ENCODE peak calls at places on chromosomes 6 and 20, in four cellular contexts. M is psoas muscle; O is RWPE1; N is stimulated activated CD4-positive, alpha-beta T cell treated with anti-CD3 and anti-CD28 coated beads, Interleukin-4, amount 100 ng/mL, for 48 hours. Y is an unnamed sample.

GRCh38 chr6:44667668-44668390 is 280.3 kb downstream of the CDC5L start:
- DNase-seq in O (no peak), N (peak), M (no peak), Y (no peak)

GRCh38 chr6:42366999-42367352 is 84.8 kb downstream of the TRERF1 start:
- DNase-seq in M (no peak), O (no peak), N (no peak), Y (no peak)

GRCh38 chr6:75272145-75272840 is 12.3 kb downstream of the TMEM30A start:
- DNase-seq in O (no peak), M (no peak), N (no peak), Y (no peak)

GRCh38 chr6:149910721-149911151 is 12.2 kb downstream of the RAET1G start:
- DNase-seq in N (no peak), M (no peak), O (no peak), Y (no peak)

GRCh38 chr6:55886185-55886836 is 10.9 kb upstream of the BMP5 start:
- DNase-seq in O (no peak), M (no peak), N (no peak), Y (no peak)

GRCh38 chr6:26347699-26348098 is 17.3 kb upstream of the BTN3A2 start:
- DNase-seq in N (no peak), O (no peak), M (no peak), Y (no peak)

GRCh38 chr6:133504761-133505160 is 263.6 kb downstream of the EYA4 start:
- DNase-seq in N (no peak), M (no peak), O (no peak), Y (no peak)

GRCh38 chr6:14770572-14770971 is 475.3 kb upstream of the JARID2 start:
- DNase-seq in O (no peak), N (no peak), M (no peak), Y (no peak)

GRCh38 chr6:70684794-70685493 is 17.3 kb downstream of the SMAP1 start:
- DNase-seq in O (no peak), M (no peak), N (no peak), Y (no peak)

GRCh38 chr20:63890201-63890576 is 4.7 kb upstream of the DNAJC5 start:
- DNase-seq in O (peak), N (no peak), M (no peak), Y (no peak)

GRCh38 chr6:130140084-130140483 is 82.7 kb downstream of the SAMD3 start:
- DNase-seq in M (no peak), N (no peak), O (no peak), Y (no peak)

GRCh38 chr6:28355743-28356665 is 6.3 kb downstream of the ZKSCAN3 start:
- DNase-seq in N (no peak), M (peak), O (peak), Y (peak)

GRCh38 chr6:136920858-136921520 is 1.1 kb upstream of the SLC35D3 start:
- DNase-seq in O (peak), M (no peak), N (no peak), Y (no peak)

GRCh38 chr6:7846971-7847818 is 63.4 kb downstream of the TXNDC5 start:
- DNase-seq in O (no peak), N (no peak), M (no peak), Y (no peak)

GRCh38 chr6:154086510-154086909 is 47.5 kb downstream of the OPRM1 start:
- DNase-seq in O (no peak), M (no peak), N (no peak), Y (no peak)

GRCh38 chr6:54245265-54245664 is 63.0 kb upstream of the TINAG start:
- DNase-seq in M (no peak), O (no peak), N (no peak), Y (no peak)

GRCh38 chr6:71280701-71281100 is 7.9 kb upstream of the OGFRL1 start:
- DNase-seq in N (no peak), O (no peak), M (no peak), Y (no peak)

GRCh38 chr6:170225852-170226417 is 64.9 kb downstream of the DLL1 start:
- DNase-seq in N (no peak), M (peak), O (peak), Y (no peak)

GRCh38 chr20:2814587-2815051 is at the start of gene C20orf141:
- DNase-seq in N (no peak), M (peak), O (peak), Y (no peak)

GRCh38 chr6:146111864-146112263 is 83.0 kb downstream of the GRM1 start:
- DNase-seq in M (no peak), N (no peak), O (no peak), Y (no peak)

GRCh38 chr20:42483694-42484303 is 705.9 kb downstream of the PTPRT start:
- DNase-seq in N (no peak), M (no peak), O (no peak), Y (no peak)

GRCh38 chr20:47730744-47731143 is 54.5 kb downstream of the SULF2 start:
- DNase-seq in N (no peak), M (no peak), O (peak), Y (no peak)

GRCh38 chr6:21522773-21523490 is 70.6 kb upstream of the SOX4 start:
- DNase-seq in O (no peak), N (no peak), M (no peak), Y (no peak)

GRCh38 chr6:109743739-109744138 is 52.6 kb downstream of the FIG4 start:
- DNase-seq in M (no peak), N (no peak), O (peak), Y (no peak)

GRCh38 chr6:141167945-141168344 is 964.8 kb upstream of the GJE1 start:
- DNase-seq in O (no peak), N (no peak), M (no peak), Y (no peak)

GRCh38 chr6:105805581-105806023 is 280.5 kb upstream of the PRDM1 start:
- DNase-seq in M (no peak), O (no peak), N (no peak), Y (no peak)

GRCh38 chr6:103522045-103522444 is 1337.7 kb downstream of the HACE1 start:
- DNase-seq in N (no peak), O (no peak), M (no peak), Y (no peak)

GRCh38 chr6:84897874-84898635 is 133.7 kb upstream of the TBX18 start:
- DNase-seq in N (no peak), M (no peak), O (peak), Y (no peak)

GRCh38 chr6:107419747-107420146 is 39.6 kb downstream of the PDSS2 start:
- DNase-seq in N (no peak), M (no peak), O (no peak), Y (no peak)

GRCh38 chr20:839015-839414 is 5.5 kb downstream of the FAM110A start:
- DNase-seq in O (no peak), M (no peak), N (no peak), Y (no peak)

GRCh38 chr20:1928782-1929181 is 33.6 kb downstream of the SIRPA start:
- DNase-seq in M (no peak), O (no peak), N (no peak), Y (no peak)

GRCh38 chr6:155377061-155377460 is 62.8 kb upstream of the TFB1M start:
- DNase-seq in N (no peak), O (peak), M (no peak), Y (no peak)

GRCh38 chr6:138815797-138816528 is 20.1 kb downstream of the ECT2L start:
- DNase-seq in M (no peak), O (peak), N (no peak), Y (no peak)